ENCODE peak calls at places on chromosome 13, in four cellular contexts. L is NCI-H1092 treated with DMSO at 0.1 percent for 48 hours, O is neural crest cell, C is occipital lobe. H is an unnamed sample.

GRCh38 chr13:106530907-106531520 is 4.4 kb downstream of the EFNB2 start:
- DNase-seq in L (no peak), O (no peak), C (no peak), H (no peak)

GRCh38 chr13:40764587-40765403 is 6.2 kb downstream of the MRPS31 start:
- DNase-seq in L (no peak), O (no peak), C (no peak), H (no peak)

GRCh38 chr13:113209336-113209879 is at the start of gene CUL4A:
- DNase-seq in L (peak; percentile 80), O (peak; percentile 66), C (peak; percentile 63), H (peak; percentile 74)

GRCh38 chr13:84433024-84433423 is 550.8 kb upstream of the SLITRK1 start:
- DNase-seq in L (no peak), O (no peak), C (no peak), H (no peak)

GRCh38 chr13:110913911-110914292 is 967 bp downstream of the ANKRD10 start:
- DNase-seq in L (peak; percentile 79), O (no peak), C (no peak), H (no peak)

GRCh38 chr13:30453727-30454126 is 12.0 kb downstream of the HMGB1 start:
- DNase-seq in L (no peak), O (no peak), C (no peak), H (no peak)

GRCh38 chr13:99124695-99125334 is 75.8 kb upstream of the UBAC2 start:
- DNase-seq in L (no peak), O (no peak), C (no peak), H (no peak)

GRCh38 chr13:23657056-23657455 is 86.8 kb downstream of the TNFRSF19 start:
- DNase-seq in L (peak; percentile 90), O (no peak), C (no peak), H (no peak)

GRCh38 chr13:54705738-54706137 is 1677.1 kb downstream of the OLFM4 start:
- DNase-seq in L (no peak), O (no peak), C (no peak), H (no peak)

GRCh38 chr13:99528547-99528946 is 27.3 kb downstream of the TM9SF2 start:
- DNase-seq in L (peak; percentile 43), O (no peak), C (no peak), H (peak; percentile 42)